ENCODE peak calls at places on chromosomes 12 and 14, in four cellular contexts. N is H1, A is transverse colon, B is testis. W is an unnamed sample.

GRCh38 chr12:21642707-21643389 is 14.8 kb downstream of the LDHB start:
- DNase-seq in N (no peak), A (no peak), B (no peak), W (no peak)

GRCh38 chr12:122081697-122082221 is 3.2 kb downstream of the MLXIP start:
- DNase-seq in N (no peak), A (peak; percentile 60), B (peak; percentile 55), W (peak; percentile 47)

GRCh38 chr12:121932914-121933521 is 14.6 kb downstream of the CFAP251 start:
- DNase-seq in N (no peak), A (no peak), B (no peak), W (no peak)

GRCh38 chr12:80805106-80805505 is 88.4 kb downstream of the MYF5 start:
- DNase-seq in N (no peak), A (no peak), B (no peak), W (no peak)

GRCh38 chr12:105239304-105239703 is 3.3 kb upstream of the APPL2 start:
- DNase-seq in N (no peak), A (peak; percentile 42), B (no peak), W (no peak)

GRCh38 chr14:68815288-68816182 is 22.7 kb upstream of the ZFP36L1 start:
- DNase-seq in N (no peak), A (no peak), B (no peak), W (no peak)

GRCh38 chr14:78835052-78835451 is 664.9 kb downstream of the NRXN3 start:
- DNase-seq in N (no peak), A (no peak), B (peak; percentile 22), W (no peak)

GRCh38 chr14:36519431-36520321 is at the start of gene NKX2-1:
- DNase-seq in N (peak; percentile 82), A (no peak), B (no peak), W (no peak)

GRCh38 chr12:11765817-11766794 is 116.6 kb downstream of the ETV6 start:
- DNase-seq in N (no peak), A (peak; percentile 56), B (no peak), W (no peak)

GRCh38 chr14:64777461-64777860 is 73.2 kb downstream of the PLEKHG3 start:
- DNase-seq in N (no peak), A (no peak), B (no peak), W (no peak)
- TF ChIP-seq POLR2A in N (no peak), A (no peak), B (no peak), W (no peak)

GRCh38 chr12:120145164-120145563 is 28.6 kb upstream of the RAB35 start:
- DNase-seq in N (no peak), A (no peak), B (no peak), W (no peak)
- TF ChIP-seq POLR2A in N (no peak), A (no peak), B (no peak), W (no peak)

DNA sequence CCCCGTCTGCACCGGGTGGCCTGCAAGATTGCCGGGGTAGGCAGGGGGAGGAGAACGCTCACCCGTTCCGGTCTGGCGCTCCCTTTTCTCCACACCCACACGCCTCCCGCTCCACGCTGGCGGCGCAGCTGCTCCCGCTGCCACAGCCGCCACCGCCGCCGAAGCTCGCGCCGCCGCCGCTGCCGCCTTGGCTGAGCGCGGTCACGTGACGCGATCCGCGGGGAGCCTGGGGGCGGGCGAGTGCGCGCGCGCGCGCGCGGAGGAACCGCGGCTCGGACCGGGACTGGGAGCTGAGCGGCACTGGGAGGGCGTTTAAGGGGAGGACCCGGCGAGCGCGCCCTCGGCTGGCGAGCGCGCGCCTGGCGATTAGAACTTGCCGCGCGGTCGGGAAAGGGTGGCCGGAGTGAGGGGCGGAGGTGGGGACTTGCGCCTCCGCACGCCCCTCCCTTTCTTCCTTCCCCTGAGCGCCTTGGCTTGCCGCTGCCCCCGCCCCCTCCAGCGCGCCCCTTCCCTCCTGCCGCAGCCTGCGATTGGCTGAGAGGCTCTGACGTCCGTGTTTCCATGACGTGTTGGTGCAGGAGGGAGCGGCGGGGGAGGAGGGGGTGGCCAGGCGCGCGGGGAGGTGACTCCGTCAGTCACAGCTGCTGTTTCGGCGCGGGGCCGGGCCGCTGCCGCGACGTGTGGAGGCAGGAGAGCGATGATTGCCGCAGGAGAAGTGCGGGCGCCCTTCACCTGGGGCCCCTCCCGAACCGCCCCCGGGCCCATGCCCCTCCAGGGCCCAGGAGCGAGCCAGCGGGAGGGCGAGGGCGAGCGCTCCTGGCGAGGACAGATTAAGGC is 737 bp upstream of the ATP2B1 start:
- DNase-seq in N (peak; percentile 95), A (peak; percentile 100), B (peak; percentile 99), W (peak; percentile 100)
- TF ChIP-seq POLR2A in N (peak; percentile 67), A (peak; percentile 99), B (peak; percentile 90), W (peak; percentile 84)

DNA sequence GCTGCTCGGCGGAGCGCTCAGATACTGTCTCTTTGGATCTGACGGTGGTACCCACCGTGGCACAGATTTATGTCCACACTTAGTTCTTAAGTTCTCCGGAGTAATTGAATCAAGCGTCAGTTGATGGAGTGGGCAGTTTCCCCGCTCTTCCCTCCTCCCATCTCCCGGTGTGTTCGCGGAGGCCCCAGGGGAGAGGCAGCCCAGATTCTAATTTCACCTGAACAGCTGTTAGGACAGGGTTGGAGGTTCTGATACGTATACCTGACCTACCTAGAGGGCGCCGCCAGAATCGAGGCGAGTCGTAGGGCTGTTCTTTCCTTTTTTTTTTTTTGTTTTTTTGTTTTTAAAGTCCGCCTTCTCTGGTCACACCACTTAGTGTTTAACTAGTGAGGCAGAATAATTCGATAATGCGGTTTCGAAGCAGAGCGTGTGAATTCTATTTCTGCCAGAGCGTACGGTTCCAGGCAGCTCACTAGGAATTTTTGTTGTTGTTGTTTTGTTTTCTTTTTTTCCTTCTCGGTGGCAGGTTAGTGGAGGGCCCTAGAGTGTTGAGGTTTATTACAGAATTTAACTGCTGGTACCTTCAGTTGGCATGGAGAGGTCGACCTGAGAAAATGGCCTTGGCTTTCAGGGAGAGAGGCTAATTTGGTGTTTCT is 22.3 kb upstream of the GNS start:
- DNase-seq in N (no peak), A (no peak), B (no peak), W (no peak)
- TF ChIP-seq POLR2A in N (no peak), A (no peak), B (no peak), W (no peak)

DNA sequence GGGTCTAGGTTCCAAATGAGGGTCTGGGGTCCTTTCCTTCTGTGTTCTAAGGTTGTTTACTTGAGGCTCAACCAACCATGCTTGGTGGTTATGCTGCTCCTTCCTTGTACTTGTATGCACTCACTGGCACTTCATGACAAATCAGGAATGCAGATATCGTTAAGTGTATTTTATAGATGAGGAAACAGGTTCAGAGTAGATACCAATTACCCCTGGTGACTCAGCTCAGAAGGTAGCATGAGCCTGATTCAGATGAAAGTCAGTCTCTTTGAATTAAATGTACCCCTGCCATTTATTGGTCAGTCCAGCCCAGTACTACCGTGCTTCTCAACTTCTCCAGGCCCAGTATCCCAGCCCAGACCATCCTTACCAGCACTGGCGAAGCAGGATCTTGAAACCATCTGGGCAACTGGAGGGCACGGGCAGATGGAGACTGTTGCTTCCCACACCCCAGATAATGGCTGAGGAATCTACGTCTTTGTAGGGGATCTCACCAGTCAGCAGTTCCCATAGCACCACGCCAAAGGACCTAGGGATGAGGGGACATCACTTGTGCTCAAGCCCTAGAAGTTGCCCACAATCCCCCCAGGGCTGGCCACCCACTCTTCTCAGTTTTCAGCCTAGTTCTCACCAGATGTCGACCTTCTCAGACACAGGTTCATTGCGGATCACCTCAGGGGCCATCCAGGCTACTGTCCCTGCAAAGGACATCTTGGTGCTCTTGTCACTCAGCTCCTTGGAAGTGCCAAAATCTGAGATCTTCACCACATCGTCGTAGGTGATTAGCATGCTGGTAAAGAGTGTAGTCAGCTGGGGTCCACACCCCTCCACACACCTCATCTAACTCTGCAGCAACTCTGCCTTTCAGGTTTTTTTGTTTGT is 14.3 kb downstream of the MAP3K12 start:
- DNase-seq in N (no peak), A (no peak), B (no peak), W (no peak)
- TF ChIP-seq POLR2A in N (no peak), A (no peak), B (no peak), W (no peak)

W was measured in erythroblast.